ENCODE peak calls at places on chromosomes 3 and 15, in six cellular contexts. T, E, N, M, I and P are unnamed samples.

GRCh38 chr3:156300929-156301806 is 180.8 kb downstream of the KCNAB1 start:
- DNase-seq in T (no peak), E (no peak), N (no peak), M (no peak), I (no peak), P (peak; percentile 39)

GRCh38 chr15:40498418-40498817 is 27.6 kb downstream of the CHST14 start:
- DNase-seq in T (no peak), E (no peak), N (no peak), M (no peak), I (no peak), P (no peak)

GRCh38 chr3:67819447-67819846 is 165.0 kb upstream of the SUCLG2 start:
- DNase-seq in T (no peak), E (no peak), N (no peak), M (peak; percentile 0), I (no peak), P (no peak)

GRCh38 chr15:44633603-44634002 is 29.9 kb downstream of the SPG11 start:
- DNase-seq in T (no peak), E (no peak), N (no peak), M (no peak), I (no peak), P (no peak)

GRCh38 chr3:127182848-127183714 is 9.8 kb upstream of the PRR23E start:
- DNase-seq in T (no peak), E (no peak), N (peak; percentile 45), M (no peak), I (no peak), P (no peak)

GRCh38 chr3:152938974-152939636 is 104.2 kb downstream of the P2RY1 start:
- DNase-seq in T (no peak), E (no peak), N (no peak), M (no peak), I (no peak), P (no peak)

GRCh38 chr3:133753779-133754164 is 7.6 kb downstream of the TF start:
- DNase-seq in T (no peak), E (no peak), N (no peak), M (peak; percentile 89), I (no peak), P (no peak)

GRCh38 chr3:97871206-97871605 is 49.4 kb downstream of the CRYBG3 start:
- DNase-seq in T (no peak), E (no peak), N (no peak), M (no peak), I (no peak), P (no peak)

GRCh38 chr3:105518806-105519418 is 152.2 kb downstream of the ALCAM start:
- DNase-seq in T (peak; percentile 49), E (peak; percentile 35), N (no peak), M (peak; percentile 44), I (peak; percentile 49), P (peak; percentile 16)
- TF ChIP-seq GABPA in T (no peak), E (no peak), N (no peak), M (no peak), I (no peak), P (no peak)

DNA sequence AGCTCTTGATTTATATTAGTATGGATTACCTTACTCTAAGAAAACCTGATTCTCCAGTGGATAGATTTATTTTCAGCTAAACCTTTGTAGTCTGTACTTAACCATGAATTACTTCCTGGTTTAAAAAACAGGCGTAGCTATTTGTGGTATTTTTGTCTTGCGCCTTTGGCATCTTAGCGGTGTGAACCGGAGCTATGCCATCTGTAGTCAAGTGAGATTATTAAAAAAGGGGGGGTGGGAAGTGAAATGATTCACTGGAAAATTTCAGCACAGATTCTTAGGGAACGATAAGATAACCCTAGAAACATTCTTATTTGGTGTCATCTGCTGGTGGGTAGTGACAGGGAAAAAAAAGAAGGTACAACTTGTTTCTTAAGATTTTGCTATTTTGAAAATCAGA is 44.2 kb downstream of the PSMD6 start:
- DNase-seq in T (no peak), E (no peak), N (no peak), M (no peak), I (no peak), P (no peak)
- TF ChIP-seq CTCF in T (no peak), E (no peak), N (no peak), M (no peak), I (no peak), P (no peak)

GRCh38 chr3:70974752-70975151 is 608.8 kb downstream of the FOXP1 start:
- DNase-seq in T (no peak), E (no peak), N (no peak), M (no peak), I (no peak), P (no peak)

GRCh38 chr3:70981252-70981933 is 602.1 kb downstream of the FOXP1 start:
- DNase-seq in T (no peak), E (no peak), N (no peak), M (no peak), I (no peak), P (no peak)

GRCh38 chr3:70979983-70980645 is 603.4 kb downstream of the FOXP1 start:
- DNase-seq in T (no peak), E (no peak), N (no peak), M (no peak), I (no peak), P (no peak)

GRCh38 chr3:70980646-70981031 is 602.9 kb downstream of the FOXP1 start:
- DNase-seq in T (no peak), E (no peak), N (no peak), M (no peak), I (no peak), P (no peak)

DNA sequence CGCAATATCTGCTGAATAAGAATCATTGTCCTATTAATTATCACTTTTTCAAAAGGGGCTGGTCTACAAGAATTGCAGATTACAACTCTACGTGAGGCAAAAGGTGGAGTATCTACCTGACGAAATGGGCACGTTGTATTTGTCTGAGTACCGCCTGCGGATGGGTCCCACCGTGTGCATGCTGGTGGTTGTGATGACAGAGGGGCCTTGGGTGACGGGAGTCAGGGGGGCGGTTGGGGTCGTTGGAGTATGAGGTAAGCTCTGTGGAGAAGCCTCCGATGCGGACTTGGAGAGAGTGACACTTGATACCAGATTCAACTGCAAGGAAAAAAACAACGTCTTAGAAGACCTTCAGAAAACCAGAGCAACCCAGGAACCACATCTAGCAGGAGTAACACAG is 605.8 kb downstream of the FOXP1 start:
- DNase-seq in T (no peak), E (no peak), N (no peak), M (no peak), I (no peak), P (no peak)
- TF ChIP-seq POLR2AphosphoS5 in T (no peak), E (no peak), N (no peak), M (no peak), I (no peak), P (no peak)

GRCh38 chr3:47791193-47791855 is 9.6 kb upstream of the SMARCC1 start:
- DNase-seq in T (no peak), E (no peak), N (no peak), M (no peak), I (no peak), P (no peak)
- TF ChIP-seq GABPA in T (no peak), E (no peak), N (no peak), M (no peak), I (no peak), P (no peak)

GRCh38 chr3:182937293-182938051 is 42.9 kb downstream of the DCUN1D1 start:
- DNase-seq in T (no peak), E (no peak), N (no peak), M (peak; percentile 77), I (no peak), P (no peak)
- TF ChIP-seq CTCF in T (no peak), E (no peak), N (no peak), M (no peak), I (no peak), P (no peak)

DNA sequence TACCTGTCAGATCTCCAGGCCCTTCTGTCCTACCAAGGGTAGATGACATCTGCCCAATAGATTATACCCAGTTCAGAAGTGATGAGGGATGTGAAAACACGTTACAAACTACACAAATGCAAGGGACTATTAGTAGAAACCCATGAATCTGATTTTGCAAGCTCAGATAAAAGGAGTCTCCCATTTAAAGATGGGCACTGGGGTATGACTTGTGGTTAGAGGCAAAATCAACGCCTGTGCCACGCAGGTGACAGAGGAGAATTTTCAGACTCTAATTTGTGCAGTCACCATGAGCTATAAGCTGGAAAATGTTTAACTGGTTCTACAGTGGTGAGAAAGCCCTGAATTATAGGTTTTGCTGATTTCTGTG is 184.4 kb upstream of the LPP start:
- DNase-seq in T (no peak), E (no peak), N (no peak), M (no peak), I (no peak), P (no peak)
- TF ChIP-seq POLR2AphosphoS5 in T (no peak), E (no peak), N (no peak), M (no peak), I (no peak), P (no peak)

GRCh38 chr3:64190517-64191515 is 34.5 kb downstream of the PRICKLE2 start:
- DNase-seq in T (no peak), E (no peak), N (no peak), M (no peak), I (no peak), P (no peak)
- TF ChIP-seq GABPA in T (no peak), E (no peak), N (no peak), M (no peak), I (no peak), P (no peak)